ENCODE peak calls at places on chromosomes 13 and 19, in six cellular contexts. R is tibial nerve, I is suprapubic skin, V is body of pancreas, G is testis, A is ovary. X is an unnamed sample. For H3K27me3, the result is how much of the 10 kb centered on the place peaks cover.

GRCh38 chr19:35144600-35145436 is 1.8 kb downstream of the FXYD7 start:
- DNase-seq in R (no peak), I (no peak), V (peak), G (no peak), A (no peak), X (no peak)

GRCh38 chr19:43518051-43518450 is 8.9 kb downstream of the ETHE1 start:
- DNase-seq in R (no peak), I (no peak), V (no peak), G (no peak), A (no peak), X (no peak)

GRCh38 chr13:114235697-114236096 is 1.0 kb downstream of the CDC16 start:
- DNase-seq in R (no peak), I (no peak), V (no peak), G (no peak), A (no peak), X (no peak)

GRCh38 chr13:113460599-113460998 is 7.3 kb upstream of the ADPRHL1 start:
- DNase-seq in R (no peak), I (no peak), V (no peak), G (no peak), A (no peak), X (no peak)

GRCh38 chr19:58338825-58339558 is 12.2 kb downstream of the ZSCAN22 start:
- DNase-seq in R (no peak), I (no peak), V (no peak), G (no peak), A (no peak), X (no peak)

GRCh38 chr13:30037306-30037705 is 186.9 kb upstream of the UBL3 start:
- DNase-seq in R (no peak), I (no peak), V (no peak), G (no peak), A (no peak), X (no peak)

GRCh38 chr13:29845440-29846056 is 4.9 kb downstream of the UBL3 start:
- DNase-seq in R (no peak), I (no peak), V (no peak), G (no peak), A (no peak), X (no peak)

GRCh38 chr13:43880930-43881329 is 1.2 kb downstream of the LACC1 start:
- DNase-seq in R (no peak), I (no peak), V (no peak), G (peak), A (no peak), X (no peak)

GRCh38 chr19:18349524-18350128 is 9.2 kb downstream of the PGPEP1 start:
- DNase-seq in R (peak), I (no peak), V (peak), G (peak), A (peak), X (no peak)

GRCh38 chr13:21672811-21673591 is 2.1 kb downstream of the FGF9 start:
- DNase-seq in R (no peak), I (no peak), V (peak), G (no peak), A (no peak), X (no peak)

GRCh38 chr13:97844151-97844550 is 109.3 kb upstream of the IPO5 start:
- DNase-seq in R (no peak), I (no peak), V (no peak), G (no peak), A (no peak), X (no peak)

GRCh38 chr13:36131931-36132297 is 732 bp upstream of the DCLK1 start:
- DNase-seq in R (peak), I (peak), V (peak), G (peak), A (no peak), X (no peak)

GRCh38 chr19:10295847-10296591 is 6.3 kb downstream of the ICAM5 start:
- DNase-seq in R (no peak), I (no peak), V (no peak), G (no peak), A (no peak), X (no peak)

GRCh38 chr13:104953588-104953987 is 1581.9 kb downstream of the EFNB2 start:
- DNase-seq in R (no peak), I (no peak), V (no peak), G (no peak), A (no peak), X (no peak)

GRCh38 chr19:34733266-34733825 is 697 bp upstream of the ZNF181 start:
- DNase-seq in R (peak), I (no peak), V (no peak), G (peak), A (no peak), X (no peak)

GRCh38 chr19:48752511-48753365 is at the start of gene FUT1:
- DNase-seq in R (no peak), I (no peak), V (peak), G (peak), A (no peak), X (peak)

GRCh38 chr19:35168261-35168660 is 13.7 kb downstream of the FXYD5 start:
- DNase-seq in R (no peak), I (no peak), V (no peak), G (no peak), A (no peak), X (no peak)

GRCh38 chr19:7676854-7677253 is at the start of gene MCEMP1:
- DNase-seq in R (no peak), I (no peak), V (no peak), G (no peak), A (no peak), X (no peak)

GRCh38 chr19:12885749-12886706 is 973 bp downstream of the KLF1 start:
- DNase-seq in R (no peak), I (no peak), V (no peak), G (no peak), A (no peak), X (no peak)

GRCh38 chr19:23437901-23438300 is 42.6 kb upstream of the ZNF91 start:
- DNase-seq in R (no peak), I (no peak), V (no peak), G (no peak), A (no peak), X (no peak)

GRCh38 chr19:1087813-1088418 is 7.3 kb downstream of the POLR2E start:
- DNase-seq in R (peak), I (no peak), V (no peak), G (peak), A (no peak), X (no peak)

GRCh38 chr19:3034194-3034844 is 5.2 kb upstream of the TLE2 start:
- DNase-seq in R (no peak), I (no peak), V (no peak), G (no peak), A (no peak), X (no peak)

GRCh38 chr19:4970558-4971423 is 1.9 kb downstream of the KDM4B start:
- DNase-seq in R (no peak), I (no peak), V (peak), G (peak), A (no peak), X (peak)

GRCh38 chr19:48325265-48325910 is at the start of gene EMP3:
- DNase-seq in R (peak), I (peak), V (peak), G (peak), A (peak), X (peak)

GRCh38 chr13:53250977-53251376 is 222.4 kb downstream of the OLFM4 start:
- DNase-seq in R (no peak), I (no peak), V (no peak), G (no peak), A (no peak), X (no peak)

GRCh38 chr13:50438351-50438750 is 405.1 kb downstream of the DLEU7 start:
- DNase-seq in R (no peak), I (no peak), V (no peak), G (no peak), A (no peak), X (no peak)

GRCh38 chr19:51354742-51355148 is 11.4 kb downstream of the ETFB start:
- DNase-seq in R (no peak), I (no peak), V (no peak), G (peak), A (no peak), X (no peak)

GRCh38 chr19:35856546-35857149 is at the start of gene KIRREL2:
- DNase-seq in R (no peak), I (no peak), V (peak), G (no peak), A (no peak), X (no peak)

GRCh38 chr19:4575978-4576933 is 16.8 kb upstream of the SEMA6B start:
- DNase-seq in R (peak), I (no peak), V (peak), G (peak), A (peak), X (peak)

GRCh38 chr13:79589605-79590511 is 108.9 kb downstream of the NDFIP2 start:
- DNase-seq in R (no peak), I (no peak), V (no peak), G (peak), A (no peak), X (no peak)

GRCh38 chr13:41107104-41107571 is 25.5 kb downstream of the KBTBD6 start:
- DNase-seq in R (no peak), I (no peak), V (no peak), G (no peak), A (no peak), X (no peak)
- H3K4me3 ChIP-seq in R (no peak), I (no peak), V (no peak), G (no peak), A (no peak), X (no peak)

GRCh38 chr19:38537071-38537847 is 80.5 kb downstream of the MAP4K1 start:
- DNase-seq in R (no peak), I (no peak), V (no peak), G (peak), A (no peak), X (no peak)

GRCh38 chr19:38538386-38538785 is 79.4 kb downstream of the MAP4K1 start:
- DNase-seq in R (no peak), I (no peak), V (peak), G (peak), A (no peak), X (no peak)

GRCh38 chr19:38539751-38540150 is 78.0 kb downstream of the MAP4K1 start:
- DNase-seq in R (no peak), I (no peak), V (no peak), G (no peak), A (no peak), X (no peak)

GRCh38 chr19:38542040-38542439 is 75.7 kb downstream of the MAP4K1 start:
- DNase-seq in R (no peak), I (no peak), V (no peak), G (no peak), A (no peak), X (no peak)

DNA sequence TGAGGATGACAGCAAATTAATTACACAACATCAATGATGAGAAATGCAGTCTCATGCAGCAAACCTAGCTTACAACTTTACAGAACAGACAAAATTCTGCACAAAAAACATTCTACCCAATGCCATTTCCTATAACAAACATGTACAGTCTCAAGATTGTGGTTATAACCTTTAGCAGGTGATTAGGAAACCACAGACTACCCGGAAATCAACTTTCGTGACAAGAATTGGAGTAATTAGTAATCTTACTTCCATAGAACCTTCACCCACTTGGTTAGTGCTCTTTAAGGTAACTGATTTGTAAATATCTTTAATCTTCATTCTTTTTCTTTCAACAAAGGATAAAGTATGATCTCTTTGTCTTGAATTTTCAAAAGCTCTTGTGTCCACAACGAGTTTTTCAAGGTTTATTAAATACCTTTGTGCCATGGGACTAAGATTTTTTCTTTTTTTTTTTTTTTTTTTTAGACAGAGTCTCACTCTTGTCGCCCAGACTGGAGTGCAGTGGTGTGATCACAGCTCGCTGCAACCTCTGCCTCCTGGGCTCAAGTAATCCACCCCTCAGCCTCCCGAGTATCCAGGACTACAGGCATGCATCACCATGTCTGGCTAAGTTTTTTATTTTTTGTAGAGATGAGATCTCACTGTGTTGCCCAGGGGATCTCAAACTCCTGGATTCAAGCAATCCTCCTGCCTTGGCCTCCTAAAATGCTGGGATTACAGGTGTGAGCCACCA is 78.8 kb downstream of the MAP4K1 start:
- DNase-seq in R (no peak), I (no peak), V (no peak), G (no peak), A (no peak), X (no peak)
- H3K27me3 ChIP-seq in R (under half), I (under half), V (under half), G (under half), A (under half), X (under half)

GRCh38 chr19:41626877-41627276 is at the start of gene CEACAM4:
- DNase-seq in R (peak), I (no peak), V (no peak), G (no peak), A (no peak), X (peak)
- TF ChIP-seq POLR2A in R (peak), I (no peak), V (no peak), G (no peak), A (no peak), X (peak)

GRCh38 chr19:13935765-13936486 is 2.3 kb downstream of the PODNL1 start:
- DNase-seq in R (no peak), I (no peak), V (no peak), G (no peak), A (no peak), X (no peak)
- H3K4me3 ChIP-seq in R (no peak), I (no peak), V (no peak), G (no peak), A (no peak), X (no peak)

GRCh38 chr13:111897846-111898215 is 169.1 kb upstream of the SOX1 start:
- DNase-seq in R (no peak), I (no peak), V (no peak), G (no peak), A (no peak), X (no peak)

GRCh38 chr13:111895896-111896821 is 170.8 kb upstream of the SOX1 start:
- DNase-seq in R (no peak), I (peak), V (no peak), G (no peak), A (no peak), X (peak)

GRCh38 chr13:111893071-111893606 is 173.8 kb upstream of the SOX1 start:
- DNase-seq in R (no peak), I (peak), V (no peak), G (peak), A (no peak), X (no peak)

GRCh38 chr13:111897178-111897845 is 169.6 kb upstream of the SOX1 start:
- DNase-seq in R (no peak), I (peak), V (no peak), G (no peak), A (no peak), X (peak)

DNA sequence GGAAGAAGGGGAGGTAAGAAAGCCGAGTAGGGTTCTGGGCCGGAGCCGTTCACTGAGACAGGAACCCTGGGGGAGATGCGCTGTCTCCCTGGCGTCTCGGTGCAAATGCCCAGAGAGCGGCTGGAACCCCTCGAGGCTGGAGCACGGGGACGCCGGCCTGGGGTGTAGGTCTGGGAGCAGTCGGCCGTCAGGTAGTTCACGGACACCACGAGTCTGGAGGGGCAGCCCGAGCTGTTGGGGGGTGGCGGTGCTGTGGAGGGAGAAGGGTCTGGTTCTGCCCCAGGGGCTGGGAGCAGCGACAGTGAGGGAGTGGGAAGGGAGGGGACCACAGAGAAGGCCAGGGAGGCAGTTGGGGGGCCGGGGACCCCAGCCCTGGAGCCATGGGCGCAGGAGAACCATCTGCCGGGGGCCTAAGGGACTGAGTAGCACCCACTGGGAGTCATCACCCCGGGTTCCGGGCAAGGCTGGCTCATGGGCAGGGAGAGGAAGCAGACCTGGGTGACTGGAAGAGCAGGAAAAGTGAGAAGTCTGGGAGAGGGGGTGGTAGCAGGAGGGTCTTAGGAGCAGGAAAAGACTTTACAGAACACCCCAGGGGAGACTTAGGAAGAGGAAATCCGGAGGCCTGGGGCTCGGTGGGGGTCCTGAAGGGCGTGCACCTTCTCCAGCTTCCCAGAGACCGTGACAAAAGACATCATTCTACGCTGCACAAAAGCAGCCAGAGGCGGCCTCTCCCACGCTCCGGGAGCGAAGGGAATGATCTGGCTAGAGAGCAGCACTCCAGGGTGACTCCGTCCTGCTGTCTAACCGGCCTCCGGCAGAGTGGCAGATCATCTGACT is 173.1 kb upstream of the SOX1 start:
- DNase-seq in R (no peak), I (peak), V (no peak), G (peak), A (no peak), X (no peak)
- H3K27me3 ChIP-seq in R (under half), I (under half), V (under half), G (under half), A (under half), X (under half)

DNA sequence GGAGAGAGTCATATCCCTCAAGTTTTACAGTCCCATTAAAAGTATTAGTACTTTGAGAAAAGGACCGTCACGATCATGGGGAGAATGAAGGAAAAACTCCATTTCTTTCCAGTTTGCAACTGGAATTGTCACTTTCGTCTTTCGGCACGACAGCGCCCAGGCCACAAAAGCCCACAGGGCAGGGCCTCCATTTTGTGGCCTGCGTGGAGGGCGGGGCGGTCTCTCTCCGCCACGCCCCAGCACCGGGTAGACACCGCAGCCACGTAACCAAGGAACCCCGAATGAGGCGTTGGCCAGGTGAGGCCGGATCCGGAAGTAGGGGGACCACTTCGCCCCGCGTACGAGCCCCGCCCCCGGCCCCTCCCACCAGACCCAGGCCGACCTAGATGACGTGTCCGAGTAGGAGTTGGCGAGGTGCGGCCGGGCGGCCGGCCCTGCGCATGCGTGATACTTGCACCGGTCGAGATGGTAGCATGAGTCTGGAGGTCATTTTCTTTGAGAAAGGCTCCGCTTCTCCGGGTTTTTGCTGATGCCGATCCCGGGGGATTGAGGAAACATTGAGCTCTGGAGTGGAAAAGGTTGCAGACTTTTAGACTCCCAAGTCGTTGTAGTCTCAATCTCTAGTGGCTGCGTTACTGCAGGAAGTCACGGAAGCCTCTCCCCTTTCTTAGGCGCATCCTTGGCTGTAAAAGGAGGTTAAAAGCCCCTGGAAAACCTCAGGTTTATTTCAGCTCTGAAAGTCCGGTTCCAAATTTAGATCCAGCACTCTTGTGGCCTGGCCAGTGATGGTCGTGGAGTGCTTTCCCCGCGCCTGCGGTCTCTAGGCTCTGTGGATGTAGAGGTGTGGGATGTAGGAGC is 2.7 kb upstream of the TM9SF2 start:
- DNase-seq in R (peak), I (peak), V (peak), G (peak), A (peak), X (peak)
- TF ChIP-seq POLR2A in R (no peak), I (no peak), V (no peak), G (no peak), A (peak), X (peak)

DNA sequence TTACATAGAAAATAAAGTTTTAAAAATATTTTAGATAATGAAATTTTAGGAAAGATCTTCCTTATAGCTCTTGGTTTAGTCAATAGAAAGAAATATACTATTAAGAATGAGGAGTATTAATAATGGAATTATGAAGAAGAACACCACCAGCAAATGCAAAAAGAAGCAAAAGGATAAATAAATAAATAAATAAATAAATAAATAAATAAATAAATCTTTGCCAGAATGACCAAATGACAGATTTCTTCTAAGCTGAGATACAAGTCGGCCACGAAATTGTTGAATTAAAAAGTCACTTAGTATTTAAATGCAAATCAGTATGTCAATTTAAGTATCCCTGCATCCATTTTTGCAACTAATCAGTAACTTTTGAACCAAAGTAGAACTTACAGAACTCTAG is 95.9 kb downstream of the DACH1 start:
- DNase-seq in R (no peak), I (no peak), V (no peak), G (no peak), A (no peak), X (no peak)
- H3K4me3 ChIP-seq in R (no peak), I (no peak), V (no peak), G (no peak), A (no peak), X (no peak)

DNA sequence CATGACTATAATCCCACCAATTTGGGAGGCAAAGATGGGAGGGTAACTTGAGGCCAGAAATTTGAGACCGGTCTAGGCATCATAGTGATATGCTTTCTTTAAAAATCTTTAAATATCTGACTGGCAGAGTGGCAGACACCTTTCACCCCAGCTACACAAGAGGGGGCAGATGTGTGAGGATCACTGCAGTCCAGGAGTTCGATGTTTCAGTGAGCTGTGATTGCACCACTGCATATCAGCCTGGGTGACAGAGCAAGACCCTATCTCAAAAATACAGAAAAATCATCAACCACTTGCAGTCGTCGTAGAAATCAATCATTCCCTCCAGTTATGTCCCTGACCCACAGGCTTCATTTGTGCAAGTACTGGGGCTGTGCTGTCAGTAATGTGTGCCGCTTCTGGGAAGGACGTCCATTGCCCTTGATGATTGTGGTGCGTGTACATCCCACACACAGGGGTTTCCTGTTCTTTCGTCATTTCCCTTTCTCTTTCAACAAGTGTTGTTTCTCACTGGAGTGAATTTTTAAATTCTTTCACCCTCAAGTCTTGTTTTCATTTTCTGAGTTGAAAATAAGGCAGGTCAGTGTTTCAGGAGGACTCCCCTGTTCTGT is 1.4 kb downstream of the LGALS14 start:
- DNase-seq in R (no peak), I (no peak), V (no peak), G (no peak), A (no peak), X (no peak)
- H3K27me3 ChIP-seq in R (under half), I (under half), V (under half), G (under half), A (under half), X (under half)

X was measured in right lobe of liver.